ENCODE peak calls at places on chromosomes 3 and 15, in eight cellular contexts. K is T47D; C is amygdala; P is NCI-H2081; Y is HFF-Myc; B is activated CD8-positive, alpha-beta memory T cell treated with anti-CD3 and anti-CD28 coated beads, Interleukin-2, amount 50 U/mL, for 48 hours; L is neural crest cell; T is A673. M is an unnamed sample.

GRCh38 chr15:92751528-92751927 is 96.0 kb upstream of the FAM174B start:
- DNase-seq in K (peak), C (no peak), P (no peak), Y (no peak), B (no peak), L (no peak), T (no peak), M (no peak)

GRCh38 chr3:46674031-46674592 is 19.4 kb downstream of the ALS2CL start:
- DNase-seq in K (no peak), C (no peak), P (no peak), Y (no peak), B (no peak), L (no peak), T (no peak), M (no peak)

GRCh38 chr3:151011427-151011826 is 38.9 kb upstream of the CLRN1 start:
- DNase-seq in K (no peak), C (no peak), P (peak), Y (peak), B (no peak), L (no peak), T (peak), M (no peak)

GRCh38 chr3:57068437-57069089 is 8.1 kb downstream of the SPATA12 start:
- DNase-seq in K (no peak), C (no peak), P (no peak), Y (peak), B (no peak), L (no peak), T (no peak), M (no peak)

GRCh38 chr3:13300546-13301294 is 119.4 kb downstream of the NUP210 start:
- DNase-seq in K (no peak), C (no peak), P (no peak), Y (no peak), B (no peak), L (no peak), T (no peak), M (no peak)

GRCh38 chr3:175153595-175153994 is 294.5 kb downstream of the NAALADL2 start:
- DNase-seq in K (no peak), C (no peak), P (no peak), Y (no peak), B (no peak), L (no peak), T (no peak), M (no peak)

GRCh38 chr15:50819344-50819743 is 53.8 kb upstream of the SPPL2A start:
- DNase-seq in K (no peak), C (no peak), P (no peak), Y (no peak), B (no peak), L (no peak), T (no peak), M (no peak)

GRCh38 chr3:170357920-170358854 is 672 bp downstream of the SKIL start:
- DNase-seq in K (peak), C (peak), P (peak), Y (no peak), B (peak), L (peak), T (peak), M (peak)

GRCh38 chr15:77420610-77421369 is at the start of gene HMG20A:
- DNase-seq in K (peak), C (peak), P (peak), Y (peak), B (peak), L (peak), T (peak), M (peak)

GRCh38 chr3:71713041-71713440 is 12.2 kb downstream of the EIF4E3 start:
- DNase-seq in K (peak), C (no peak), P (peak), Y (no peak), B (no peak), L (no peak), T (no peak), M (no peak)

GRCh38 chr15:69160976-69161877 is 792 bp downstream of the GLCE start:
- DNase-seq in K (peak), C (peak), P (no peak), Y (no peak), B (peak), L (peak), T (peak), M (peak)

GRCh38 chr3:152127058-152127457 is 141.7 kb upstream of the MBNL1 start:
- DNase-seq in K (no peak), C (no peak), P (no peak), Y (no peak), B (no peak), L (no peak), T (no peak), M (no peak)

GRCh38 chr3:10219737-10220136 is 28.5 kb upstream of the TATDN2 start:
- DNase-seq in K (no peak), C (no peak), P (peak), Y (no peak), B (no peak), L (no peak), T (no peak), M (no peak)

GRCh38 chr3:19901918-19902317 is 32.1 kb downstream of the EFHB start:
- DNase-seq in K (no peak), C (no peak), P (no peak), Y (no peak), B (no peak), L (no peak), T (peak), M (no peak)

GRCh38 chr3:39144095-39144747 is 9.2 kb downstream of the CSRNP1 start:
- DNase-seq in K (no peak), C (no peak), P (peak), Y (no peak), B (peak), L (no peak), T (no peak), M (no peak)

GRCh38 chr15:78000089-78000926 is 77.2 kb downstream of the TBC1D2B start:
- DNase-seq in K (peak), C (peak), P (peak), Y (peak), B (peak), L (peak), T (peak), M (peak)

GRCh38 chr3:119662604-119663377 is 2.4 kb upstream of the POPDC2 start:
- DNase-seq in K (peak), C (no peak), P (no peak), Y (no peak), B (no peak), L (no peak), T (no peak), M (no peak)

GRCh38 chr3:119579366-119580147 is at the start of gene ADPRH:
- DNase-seq in K (peak), C (peak), P (no peak), Y (no peak), B (peak), L (peak), T (peak), M (peak)

GRCh38 chr15:63340878-63341277 is 40.8 kb downstream of the CA12 start:
- DNase-seq in K (no peak), C (no peak), P (no peak), Y (no peak), B (no peak), L (no peak), T (no peak), M (no peak)

GRCh38 chr15:35740761-35741160 is 194.8 kb upstream of the DPH6 start:
- DNase-seq in K (no peak), C (no peak), P (no peak), Y (peak), B (no peak), L (no peak), T (peak), M (no peak)

GRCh38 chr15:31306426-31307269 is 20.0 kb upstream of the KLF13 start:
- DNase-seq in K (no peak), C (peak), P (peak), Y (no peak), B (no peak), L (peak), T (peak), M (peak)

GRCh38 chr3:40877651-40878463 is 321.4 kb upstream of the CTNNB1 start:
- DNase-seq in K (peak), C (peak), P (no peak), Y (no peak), B (no peak), L (no peak), T (no peak), M (no peak)

GRCh38 chr3:131356006-131356405 is 25.6 kb upstream of the NUDT16 start:
- DNase-seq in K (no peak), C (no peak), P (no peak), Y (peak), B (no peak), L (no peak), T (no peak), M (no peak)

GRCh38 chr15:89423981-89424380 is 72.4 kb downstream of the RHCG start:
- DNase-seq in K (no peak), C (no peak), P (no peak), Y (no peak), B (no peak), L (no peak), T (no peak), M (no peak)

GRCh38 chr3:14991148-14991742 is 43.9 kb downstream of the NR2C2 start:
- DNase-seq in K (no peak), C (no peak), P (no peak), Y (no peak), B (no peak), L (no peak), T (peak), M (no peak)

M was measured in ecto neural progenitor cell.